ENCODE peak calls at places on chromosomes 1 and 21, in eight cellular contexts. One of them, this sample, is unnamed.
A peak's percentile ranks its signal among the peaks of the same experiment; 100 is the strongest.

GRCh38 chr1:235866207-235866912 is at the start of gene LYST:
- DNase-seq in mammary epithelial cell: peak; percentile 65
- DNase-seq in transverse colon: peak; percentile 67
- DNase-seq in GM23248: peak; percentile 78
- DNase-seq in DND-41: peak; percentile 30
- DNase-seq in small intestine: peak; percentile 56
- DNase-seq in HCT116: no peak
- DNase-seq in neural progenitor cell: peak; percentile 71
- DNase-seq in this sample: peak; percentile 11

GRCh38 chr1:218616681-218617080 is 271.5 kb downstream of the TGFB2 start:
- DNase-seq in small intestine: no peak
- DNase-seq in DND-41: no peak
- DNase-seq in mammary epithelial cell: no peak
- DNase-seq in transverse colon: no peak
- DNase-seq in GM23248: no peak
- DNase-seq in HCT116: no peak
- DNase-seq in neural progenitor cell: no peak
- DNase-seq in this sample: no peak

GRCh38 chr1:185533596-185533995 is 200.6 kb upstream of the HMCN1 start:
- DNase-seq in DND-41: no peak
- DNase-seq in transverse colon: no peak
- DNase-seq in neural progenitor cell: no peak
- DNase-seq in small intestine: no peak
- DNase-seq in mammary epithelial cell: no peak
- DNase-seq in HCT116: no peak
- DNase-seq in GM23248: no peak
- DNase-seq in this sample: no peak

GRCh38 chr1:51937112-51937511 is 53.4 kb downstream of the RAB3B start:
- DNase-seq in mammary epithelial cell: no peak
- DNase-seq in HCT116: no peak
- DNase-seq in neural progenitor cell: no peak
- DNase-seq in DND-41: no peak
- DNase-seq in transverse colon: no peak
- DNase-seq in small intestine: no peak
- DNase-seq in GM23248: no peak
- DNase-seq in this sample: no peak

GRCh38 chr1:186566140-186566850 is 105.4 kb upstream of the PDC start:
- DNase-seq in transverse colon: no peak
- DNase-seq in DND-41: no peak
- DNase-seq in HCT116: no peak
- DNase-seq in small intestine: no peak
- DNase-seq in GM23248: peak; percentile 67
- DNase-seq in mammary epithelial cell: peak; percentile 70
- DNase-seq in neural progenitor cell: no peak
- DNase-seq in this sample: no peak

GRCh38 chr1:173505401-173505800 is 28.3 kb downstream of the PRDX6 start:
- DNase-seq in mammary epithelial cell: peak; percentile 56
- DNase-seq in transverse colon: no peak
- DNase-seq in small intestine: no peak
- DNase-seq in neural progenitor cell: no peak
- DNase-seq in DND-41: no peak
- DNase-seq in HCT116: no peak
- DNase-seq in GM23248: no peak
- DNase-seq in this sample: no peak

GRCh38 chr1:153122831-153123421 is 9.6 kb upstream of the SPRR2F start:
- DNase-seq in GM23248: no peak
- DNase-seq in DND-41: no peak
- DNase-seq in mammary epithelial cell: peak; percentile 97
- DNase-seq in neural progenitor cell: peak; percentile 16
- DNase-seq in HCT116: peak; percentile 41
- DNase-seq in transverse colon: no peak
- DNase-seq in small intestine: no peak
- DNase-seq in this sample: peak; percentile 91

GRCh38 chr1:158285756-158286241 is 3.9 kb upstream of the CD1C start:
- DNase-seq in transverse colon: peak; percentile 35
- DNase-seq in neural progenitor cell: no peak
- DNase-seq in GM23248: peak; percentile 7
- DNase-seq in mammary epithelial cell: peak; percentile 5
- DNase-seq in small intestine: no peak
- DNase-seq in DND-41: peak; percentile 73
- DNase-seq in HCT116: no peak
- DNase-seq in this sample: no peak

GRCh38 chr1:2983706-2984398 is 37.4 kb upstream of the ACTRT2 start:
- DNase-seq in small intestine: no peak
- DNase-seq in GM23248: no peak
- DNase-seq in neural progenitor cell: no peak
- DNase-seq in DND-41: no peak
- DNase-seq in transverse colon: no peak
- DNase-seq in mammary epithelial cell: no peak
- DNase-seq in HCT116: no peak
- DNase-seq in this sample: no peak

GRCh38 chr21:31766895-31767294 is 35.0 kb upstream of the SCAF4 start:
- DNase-seq in transverse colon: no peak
- DNase-seq in neural progenitor cell: no peak
- DNase-seq in GM23248: no peak
- DNase-seq in small intestine: no peak
- DNase-seq in DND-41: no peak
- DNase-seq in HCT116: no peak
- DNase-seq in mammary epithelial cell: no peak
- DNase-seq in this sample: no peak

GRCh38 chr1:43359696-43360095 is 915 bp downstream of the CDC20 start:
- DNase-seq in transverse colon: no peak
- DNase-seq in small intestine: no peak
- DNase-seq in GM23248: no peak
- DNase-seq in HCT116: no peak
- DNase-seq in DND-41: no peak
- DNase-seq in neural progenitor cell: no peak
- DNase-seq in mammary epithelial cell: no peak
- DNase-seq in this sample: no peak

DNA sequence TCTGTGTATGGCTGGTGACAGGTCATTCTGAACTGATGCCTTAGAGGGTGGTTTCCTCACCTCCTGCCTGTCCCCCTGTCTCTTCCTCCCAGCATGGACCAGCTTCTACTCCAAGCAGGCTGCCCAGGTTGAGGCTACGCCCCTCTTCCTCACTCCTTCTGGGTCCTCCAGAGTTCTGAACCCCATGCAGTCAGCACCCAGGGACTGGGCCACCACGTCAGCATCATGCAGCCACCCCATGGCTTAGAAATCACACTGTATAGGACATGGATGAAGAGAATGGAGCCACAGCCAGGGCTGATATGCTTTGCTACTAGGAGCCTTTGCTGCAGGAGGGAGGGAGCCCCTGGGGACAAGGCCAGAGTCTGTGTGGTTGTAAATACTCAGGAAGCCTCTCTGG is 8.3 kb downstream of the FOXO6 start:
- DNase-seq in DND-41: no peak
- DNase-seq in GM23248: no peak
- DNase-seq in neural progenitor cell: no peak
- DNase-seq in mammary epithelial cell: no peak
- DNase-seq in small intestine: no peak
- DNase-seq in transverse colon: no peak
- DNase-seq in HCT116: no peak
- DNase-seq in this sample: no peak
- H3K27ac ChIP-seq in DND-41: no peak overlapping the region
- H3K27ac ChIP-seq in GM23248: no peak overlapping the region
- H3K27ac ChIP-seq in neural progenitor cell: no peak overlapping the region
- H3K27ac ChIP-seq in mammary epithelial cell: no peak overlapping the region
- H3K27ac ChIP-seq in small intestine: no peak overlapping the region
- H3K27ac ChIP-seq in transverse colon: no peak overlapping the region
- H3K27ac ChIP-seq in HCT116: no peak overlapping the region
- H3K27ac ChIP-seq in this sample: no peak overlapping the region

DNA sequence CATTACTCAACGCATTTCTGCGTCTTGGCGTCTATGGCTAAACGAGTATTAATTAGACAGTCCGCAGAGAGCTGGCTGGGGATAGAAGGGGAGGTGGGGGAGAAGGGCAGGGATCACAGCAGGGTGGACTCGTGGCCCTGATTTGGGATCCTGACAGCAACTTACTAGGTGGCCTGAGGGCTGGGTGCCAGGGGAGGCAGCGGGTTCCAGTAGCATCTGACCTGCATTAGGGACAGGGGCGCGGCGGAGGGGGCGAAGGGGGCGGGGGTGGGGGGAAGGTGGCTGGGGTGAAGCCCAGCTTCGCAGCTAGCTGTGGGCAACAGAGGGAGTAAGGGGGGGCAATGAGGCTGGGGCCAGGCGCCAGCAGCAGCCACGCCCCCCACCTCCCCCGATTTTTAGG is 1.0 kb upstream of the BACE2 start:
- DNase-seq in neural progenitor cell: no peak
- DNase-seq in HCT116: no peak
- DNase-seq in transverse colon: no peak
- DNase-seq in small intestine: no peak
- DNase-seq in mammary epithelial cell: no peak
- DNase-seq in GM23248: peak; percentile 44
- DNase-seq in DND-41: no peak
- DNase-seq in this sample: no peak
- H3K27me3 ChIP-seq in neural progenitor cell: peaks cover 79% of the 10 kb centered on the region
- H3K27me3 ChIP-seq in HCT116: no peaks in the 10 kb centered on the region
- H3K27me3 ChIP-seq in transverse colon: no peaks in the 10 kb centered on the region
- H3K27me3 ChIP-seq in small intestine: peaks cover 2% of the 10 kb centered on the region
- H3K27me3 ChIP-seq in mammary epithelial cell: no peaks in the 10 kb centered on the region
- H3K27me3 ChIP-seq in GM23248: no peaks in the 10 kb centered on the region
- H3K27me3 ChIP-seq in DND-41: peaks cover 69% of the 10 kb centered on the region
- H3K27me3 ChIP-seq in this sample: peaks cover 6% of the 10 kb centered on the region

GRCh38 chr1:78497196-78497595 is 6.4 kb downstream of the PTGFR start:
- DNase-seq in mammary epithelial cell: no peak
- DNase-seq in transverse colon: no peak
- DNase-seq in GM23248: peak; percentile 50
- DNase-seq in HCT116: no peak
- DNase-seq in small intestine: no peak
- DNase-seq in neural progenitor cell: no peak
- DNase-seq in DND-41: no peak
- DNase-seq in this sample: no peak

GRCh38 chr1:78490861-78491310 is at the start of gene PTGFR:
- DNase-seq in transverse colon: no peak
- DNase-seq in mammary epithelial cell: peak; percentile 41
- DNase-seq in DND-41: no peak
- DNase-seq in small intestine: no peak
- DNase-seq in neural progenitor cell: peak; percentile 69
- DNase-seq in GM23248: peak; percentile 73
- DNase-seq in HCT116: no peak
- DNase-seq in this sample: peak; percentile 7

GRCh38 chr1:78493456-78493855 is 2.7 kb downstream of the PTGFR start:
- DNase-seq in transverse colon: no peak
- DNase-seq in small intestine: no peak
- DNase-seq in GM23248: peak; percentile 44
- DNase-seq in neural progenitor cell: no peak
- DNase-seq in mammary epithelial cell: no peak
- DNase-seq in HCT116: no peak
- DNase-seq in DND-41: no peak
- DNase-seq in this sample: no peak

GRCh38 chr1:78491311-78492071 is 717 bp downstream of the PTGFR start:
- DNase-seq in small intestine: no peak
- DNase-seq in transverse colon: no peak
- DNase-seq in GM23248: peak; percentile 77
- DNase-seq in mammary epithelial cell: peak; percentile 36
- DNase-seq in HCT116: no peak
- DNase-seq in neural progenitor cell: peak; percentile 42
- DNase-seq in DND-41: no peak
- DNase-seq in this sample: peak; percentile 4

GRCh38 chr1:78492376-78492950 is 1.7 kb downstream of the PTGFR start:
- DNase-seq in GM23248: peak; percentile 60
- DNase-seq in HCT116: no peak
- DNase-seq in small intestine: no peak
- DNase-seq in neural progenitor cell: no peak
- DNase-seq in DND-41: no peak
- DNase-seq in mammary epithelial cell: no peak
- DNase-seq in transverse colon: no peak
- DNase-seq in this sample: no peak
- H3K4me3 ChIP-seq in GM23248: peak overlapping the region; percentile 91
- H3K4me3 ChIP-seq in HCT116: no peak overlapping the region
- H3K4me3 ChIP-seq in small intestine: no peak overlapping the region
- H3K4me3 ChIP-seq in neural progenitor cell: no peak overlapping the region
- H3K4me3 ChIP-seq in DND-41: no peak overlapping the region
- H3K4me3 ChIP-seq in mammary epithelial cell: no peak overlapping the region
- H3K4me3 ChIP-seq in transverse colon: peak overlapping the region; percentile 36
- H3K4me3 ChIP-seq in this sample: no peak overlapping the region

GRCh38 chr1:57894315-57894714 is 470.5 kb upstream of the DAB1 start:
- DNase-seq in neural progenitor cell: peak; percentile 25
- DNase-seq in GM23248: no peak
- DNase-seq in HCT116: no peak
- DNase-seq in DND-41: no peak
- DNase-seq in transverse colon: no peak
- DNase-seq in mammary epithelial cell: peak; percentile 74
- DNase-seq in small intestine: no peak
- DNase-seq in this sample: no peak

GRCh38 chr1:57898531-57898930 is 474.7 kb upstream of the DAB1 start:
- DNase-seq in neural progenitor cell: peak; percentile 8
- DNase-seq in DND-41: no peak
- DNase-seq in GM23248: no peak
- DNase-seq in transverse colon: no peak
- DNase-seq in mammary epithelial cell: no peak
- DNase-seq in small intestine: no peak
- DNase-seq in HCT116: no peak
- DNase-seq in this sample: no peak

DNA sequence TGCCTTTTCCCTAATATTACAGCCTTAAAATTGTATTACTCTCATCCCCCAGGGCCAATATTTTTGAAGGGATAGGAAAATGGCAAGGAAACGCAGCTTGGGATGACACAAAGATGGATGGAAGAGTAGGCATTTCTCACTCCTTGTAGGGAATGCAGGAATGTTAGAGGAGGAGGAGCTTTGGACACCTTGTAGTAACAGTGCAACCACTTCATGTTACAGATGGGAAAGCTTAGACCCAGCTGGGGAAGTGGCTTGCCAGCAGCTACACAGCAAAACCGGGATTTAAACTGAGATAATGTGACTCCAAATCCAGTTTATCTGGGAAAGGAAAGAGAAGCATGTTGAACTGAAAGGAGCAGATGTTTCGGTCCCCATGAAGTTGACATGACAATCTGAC is 473.7 kb upstream of the DAB1 start:
- DNase-seq in transverse colon: no peak
- DNase-seq in neural progenitor cell: no peak
- DNase-seq in mammary epithelial cell: no peak
- DNase-seq in HCT116: no peak
- DNase-seq in small intestine: no peak
- DNase-seq in DND-41: no peak
- DNase-seq in GM23248: no peak
- DNase-seq in this sample: no peak
- H3K27ac ChIP-seq in transverse colon: no peak overlapping the region
- H3K27ac ChIP-seq in neural progenitor cell: no peak overlapping the region
- H3K27ac ChIP-seq in mammary epithelial cell: no peak overlapping the region
- H3K27ac ChIP-seq in HCT116: no peak overlapping the region
- H3K27ac ChIP-seq in small intestine: no peak overlapping the region
- H3K27ac ChIP-seq in DND-41: no peak overlapping the region
- H3K27ac ChIP-seq in GM23248: no peak overlapping the region
- H3K27ac ChIP-seq in this sample: no peak overlapping the region

GRCh38 chr1:22340066-22340465 is 111.6 kb upstream of the ZBTB40 start:
- DNase-seq in DND-41: no peak
- DNase-seq in GM23248: no peak
- DNase-seq in transverse colon: no peak
- DNase-seq in neural progenitor cell: no peak
- DNase-seq in small intestine: no peak
- DNase-seq in mammary epithelial cell: no peak
- DNase-seq in HCT116: no peak
- DNase-seq in this sample: no peak
- H3K27me3 ChIP-seq in DND-41: peaks cover 3% of the 10 kb centered on the region
- H3K27me3 ChIP-seq in GM23248: peaks cover 53% of the 10 kb centered on the region
- H3K27me3 ChIP-seq in transverse colon: peaks cover 57% of the 10 kb centered on the region
- H3K27me3 ChIP-seq in neural progenitor cell: no peaks in the 10 kb centered on the region
- H3K27me3 ChIP-seq in small intestine: no peaks in the 10 kb centered on the region
- H3K27me3 ChIP-seq in mammary epithelial cell: no peaks in the 10 kb centered on the region
- H3K27me3 ChIP-seq in HCT116: peaks cover 6% of the 10 kb centered on the region
- H3K27me3 ChIP-seq in this sample: no peaks in the 10 kb centered on the region